ENCODE peak calls at places on chromosome 11, in seven cellular contexts. L is activated naive CD8-positive, alpha-beta T cell treated with anti-CD3 and anti-CD28 coated beads, Interleukin-2, amount 50 U/mL, for 16 hours; U is endothelial cell; A is H7; R is cardiac septum; G is A172; H is MV-4-11. B is an unnamed sample.

GRCh38 chr11:2612884-2613571 is 86.8 kb downstream of the KCNQ1OT1 start:
- DNase-seq in L (no peak), U (no peak), A (no peak), R (no peak), G (no peak), H (no peak), B (no peak)

GRCh38 chr11:57430946-57431345 is 4.0 kb upstream of the SLC43A3 start:
- DNase-seq in L (no peak), U (no peak), A (peak; percentile 55), R (peak; percentile 56), G (no peak), H (no peak), B (no peak)

GRCh38 chr11:61277186-61277972 is 17.7 kb downstream of the VWCE start:
- DNase-seq in L (no peak), U (no peak), A (no peak), R (no peak), G (no peak), H (no peak), B (no peak)

GRCh38 chr11:120034881-120035620 is 102.9 kb downstream of the TRIM29 start:
- DNase-seq in L (no peak), U (no peak), A (no peak), R (peak; percentile 20), G (no peak), H (no peak), B (no peak)

GRCh38 chr11:58592760-58593472 is 14.1 kb downstream of the ZFP91 start:
- DNase-seq in L (peak; percentile 47), U (no peak), A (no peak), R (no peak), G (no peak), H (no peak), B (no peak)

GRCh38 chr11:119741369-119742262 is 12.6 kb upstream of the NECTIN1 start:
- DNase-seq in L (peak; percentile 35), U (peak; percentile 78), A (peak; percentile 97), R (peak; percentile 83), G (no peak), H (peak; percentile 11), B (no peak)

GRCh38 chr11:29628584-29628983 is 388.2 kb downstream of the KCNA4 start:
- DNase-seq in L (no peak), U (no peak), A (no peak), R (no peak), G (no peak), H (no peak), B (no peak)

GRCh38 chr11:72836111-72836510 is 21.9 kb downstream of the ATG16L2 start:
- DNase-seq in L (no peak), U (no peak), A (no peak), R (no peak), G (no peak), H (no peak), B (no peak)

GRCh38 chr11:10493041-10493663 is 38.1 kb downstream of the AMPD3 start:
- DNase-seq in L (no peak), U (no peak), A (peak; percentile 40), R (no peak), G (no peak), H (no peak), B (peak; percentile 68)

GRCh38 chr11:59801160-59801706 is 9.3 kb downstream of the MRPL16 start:
- DNase-seq in L (no peak), U (no peak), A (no peak), R (no peak), G (no peak), H (no peak), B (no peak)

GRCh38 chr11:34512810-34513673 is 552 bp downstream of the ELF5 start:
- DNase-seq in L (peak; percentile 14), U (peak; percentile 79), A (peak; percentile 82), R (no peak), G (peak; percentile 34), H (peak; percentile 36), B (no peak)

GRCh38 chr11:115959098-115959497 is 454.9 kb upstream of the CADM1 start:
- DNase-seq in L (no peak), U (no peak), A (no peak), R (no peak), G (no peak), H (no peak), B (no peak)

GRCh38 chr11:99020324-99021225 is at the start of gene CNTN5:
- DNase-seq in L (no peak), U (peak; percentile 58), A (peak; percentile 68), R (no peak), G (no peak), H (no peak), B (no peak)

GRCh38 chr11:72439455-72439854 is 5.1 kb upstream of the CLPB start:
- DNase-seq in L (no peak), U (no peak), A (no peak), R (no peak), G (peak; percentile 32), H (no peak), B (no peak)

GRCh38 chr11:22634897-22635629 is 9.4 kb upstream of the FANCF start:
- DNase-seq in L (no peak), U (no peak), A (no peak), R (peak; percentile 65), G (no peak), H (no peak), B (no peak)

GRCh38 chr11:114562166-114562916 is 2.7 kb upstream of the NXPE1 start:
- DNase-seq in L (no peak), U (no peak), A (no peak), R (no peak), G (peak; percentile 66), H (no peak), B (no peak)

GRCh38 chr11:79265756-79266322 is 175.0 kb downstream of the TENM4 start:
- DNase-seq in L (no peak), U (no peak), A (no peak), R (no peak), G (no peak), H (no peak), B (no peak)

GRCh38 chr11:35662061-35662648 is 420 bp upstream of the TRIM44 start:
- DNase-seq in L (no peak), U (no peak), A (peak; percentile 22), R (no peak), G (no peak), H (no peak), B (no peak)

GRCh38 chr11:15095736-15096228 is 18.9 kb upstream of the INSC start:
- DNase-seq in L (no peak), U (no peak), A (no peak), R (no peak), G (no peak), H (no peak), B (no peak)

GRCh38 chr11:110818032-110818687 is 105.9 kb upstream of the ARHGAP20 start:
- DNase-seq in L (no peak), U (no peak), A (no peak), R (no peak), G (peak; percentile 33), H (peak; percentile 47), B (no peak)

GRCh38 chr11:45146072-45147016 is at the start of gene PRDM11:
- DNase-seq in L (peak; percentile 27), U (peak; percentile 60), A (peak; percentile 65), R (no peak), G (peak; percentile 31), H (peak; percentile 15), B (peak; percentile 91)

GRCh38 chr11:10906521-10906920 is 48.7 kb upstream of the ZBED5 start:
- DNase-seq in L (no peak), U (no peak), A (no peak), R (no peak), G (peak; percentile 40), H (no peak), B (no peak)

GRCh38 chr11:17197431-17197898 is 10.3 kb downstream of the PIK3C2A start:
- DNase-seq in L (no peak), U (no peak), A (no peak), R (no peak), G (peak; percentile 34), H (no peak), B (no peak)

GRCh38 chr11:112477152-112477928 is 216.7 kb upstream of the PLET1 start:
- DNase-seq in L (no peak), U (no peak), A (no peak), R (no peak), G (no peak), H (no peak), B (no peak)

GRCh38 chr11:76663912-76664440 is 6.6 kb downstream of the LRRC32 start:
- DNase-seq in L (no peak), U (no peak), A (peak; percentile 46), R (no peak), G (no peak), H (no peak), B (peak; percentile 16)

GRCh38 chr11:6617315-6617781 is 1.9 kb downstream of the TPP1 start:
- DNase-seq in L (no peak), U (no peak), A (no peak), R (peak; percentile 22), G (no peak), H (peak; percentile 35), B (no peak)

GRCh38 chr11:58805065-58805464 is 39.4 kb downstream of the GLYATL2 start:
- DNase-seq in L (no peak), U (no peak), A (no peak), R (no peak), G (no peak), H (no peak), B (no peak)

GRCh38 chr11:111561801-111562325 is 21.3 kb downstream of the LAYN start:
- DNase-seq in L (no peak), U (no peak), A (peak; percentile 22), R (no peak), G (peak; percentile 61), H (no peak), B (no peak)

GRCh38 chr11:102853956-102854355 is 10.5 kb upstream of the MMP3 start:
- DNase-seq in L (no peak), U (no peak), A (no peak), R (no peak), G (no peak), H (no peak), B (no peak)